ENCODE peak calls at places on chromosomes 6 and 20, in ten cellular contexts. One of them, this sample, is unnamed. For H3K27me3, the result is how much of the 10 kb centered on the place peaks cover.

GRCh38 chr20:61556116-61556515 is 304.1 kb downstream of the CDH4 start:
- DNase-seq in lower lobe of right lung: no peak
- DNase-seq in left lung: no peak
- DNase-seq in testis: no peak
- DNase-seq in GM23248: peak
- DNase-seq in GM23338: no peak
- DNase-seq in tibial nerve: no peak
- DNase-seq in SJSA1: peak
- DNase-seq in cardiac muscle cell: no peak
- DNase-seq in IMR-90: peak
- DNase-seq in this sample: no peak

GRCh38 chr20:63284083-63284440 is 8.9 kb upstream of the COL20A1 start:
- DNase-seq in IMR-90: no peak
- DNase-seq in tibial nerve: no peak
- DNase-seq in lower lobe of right lung: no peak
- DNase-seq in left lung: peak
- DNase-seq in GM23338: no peak
- DNase-seq in testis: no peak
- DNase-seq in SJSA1: no peak
- DNase-seq in cardiac muscle cell: no peak
- DNase-seq in GM23248: no peak
- DNase-seq in this sample: no peak

GRCh38 chr6:135036731-135037420 is 17.7 kb downstream of the HBS1L start:
- DNase-seq in lower lobe of right lung: no peak
- DNase-seq in left lung: no peak
- DNase-seq in cardiac muscle cell: no peak
- DNase-seq in SJSA1: no peak
- DNase-seq in GM23248: no peak
- DNase-seq in tibial nerve: no peak
- DNase-seq in GM23338: no peak
- DNase-seq in testis: no peak
- DNase-seq in IMR-90: no peak
- DNase-seq in this sample: no peak

GRCh38 chr6:35148167-35148741 is 7.1 kb upstream of the TCP11 start:
- DNase-seq in left lung: no peak
- DNase-seq in tibial nerve: no peak
- DNase-seq in lower lobe of right lung: no peak
- DNase-seq in SJSA1: peak
- DNase-seq in GM23338: peak
- DNase-seq in testis: no peak
- DNase-seq in IMR-90: peak
- DNase-seq in cardiac muscle cell: peak
- DNase-seq in GM23248: peak
- DNase-seq in this sample: peak

GRCh38 chr6:136086686-136087085 is 163.4 kb downstream of the MTFR2 start:
- DNase-seq in lower lobe of right lung: no peak
- DNase-seq in GM23338: no peak
- DNase-seq in tibial nerve: no peak
- DNase-seq in IMR-90: no peak
- DNase-seq in SJSA1: no peak
- DNase-seq in cardiac muscle cell: no peak
- DNase-seq in GM23248: no peak
- DNase-seq in left lung: no peak
- DNase-seq in testis: no peak
- DNase-seq in this sample: no peak

GRCh38 chr20:6718660-6719059 is 48.8 kb upstream of the BMP2 start:
- DNase-seq in SJSA1: peak
- DNase-seq in tibial nerve: no peak
- DNase-seq in cardiac muscle cell: no peak
- DNase-seq in GM23338: peak
- DNase-seq in left lung: no peak
- DNase-seq in IMR-90: no peak
- DNase-seq in testis: no peak
- DNase-seq in GM23248: peak
- DNase-seq in lower lobe of right lung: no peak
- DNase-seq in this sample: no peak

GRCh38 chr6:88869263-88870023 is 94.0 kb downstream of the RNGTT start:
- DNase-seq in IMR-90: peak
- DNase-seq in SJSA1: no peak
- DNase-seq in left lung: no peak
- DNase-seq in GM23338: no peak
- DNase-seq in GM23248: peak
- DNase-seq in testis: no peak
- DNase-seq in cardiac muscle cell: no peak
- DNase-seq in lower lobe of right lung: no peak
- DNase-seq in tibial nerve: no peak
- DNase-seq in this sample: no peak

GRCh38 chr6:113411006-113411405 is 446.1 kb upstream of the MARCKS start:
- DNase-seq in left lung: no peak
- DNase-seq in cardiac muscle cell: no peak
- DNase-seq in GM23248: peak
- DNase-seq in IMR-90: no peak
- DNase-seq in lower lobe of right lung: no peak
- DNase-seq in GM23338: no peak
- DNase-seq in testis: no peak
- DNase-seq in SJSA1: no peak
- DNase-seq in tibial nerve: no peak
- DNase-seq in this sample: no peak

GRCh38 chr6:68901044-68901443 is 266.0 kb downstream of the ADGRB3 start:
- DNase-seq in SJSA1: no peak
- DNase-seq in IMR-90: no peak
- DNase-seq in GM23338: no peak
- DNase-seq in tibial nerve: no peak
- DNase-seq in lower lobe of right lung: no peak
- DNase-seq in testis: no peak
- DNase-seq in left lung: no peak
- DNase-seq in cardiac muscle cell: peak
- DNase-seq in GM23248: no peak
- DNase-seq in this sample: no peak

GRCh38 chr6:137084090-137084489 is 39.3 kb upstream of the IL20RA start:
- DNase-seq in lower lobe of right lung: no peak
- DNase-seq in SJSA1: no peak
- DNase-seq in cardiac muscle cell: no peak
- DNase-seq in GM23248: no peak
- DNase-seq in testis: no peak
- DNase-seq in left lung: no peak
- DNase-seq in tibial nerve: no peak
- DNase-seq in GM23338: no peak
- DNase-seq in IMR-90: no peak
- DNase-seq in this sample: no peak

GRCh38 chr6:31401403-31401802 is 2.0 kb upstream of the MICA start:
- DNase-seq in lower lobe of right lung: no peak
- DNase-seq in IMR-90: peak
- DNase-seq in tibial nerve: no peak
- DNase-seq in SJSA1: peak
- DNase-seq in testis: peak
- DNase-seq in cardiac muscle cell: no peak
- DNase-seq in GM23338: no peak
- DNase-seq in left lung: no peak
- DNase-seq in GM23248: peak
- DNase-seq in this sample: no peak

GRCh38 chr6:22737331-22737730 is 168.0 kb downstream of the HDGFL1 start:
- DNase-seq in GM23338: peak
- DNase-seq in lower lobe of right lung: no peak
- DNase-seq in left lung: no peak
- DNase-seq in tibial nerve: peak
- DNase-seq in cardiac muscle cell: peak
- DNase-seq in SJSA1: no peak
- DNase-seq in GM23248: peak
- DNase-seq in IMR-90: peak
- DNase-seq in testis: peak
- DNase-seq in this sample: peak

GRCh38 chr6:149683256-149683860 is 34.5 kb downstream of the LATS1 start:
- DNase-seq in GM23248: peak
- DNase-seq in left lung: no peak
- DNase-seq in SJSA1: no peak
- DNase-seq in cardiac muscle cell: no peak
- DNase-seq in tibial nerve: no peak
- DNase-seq in testis: no peak
- DNase-seq in IMR-90: no peak
- DNase-seq in GM23338: no peak
- DNase-seq in lower lobe of right lung: no peak
- DNase-seq in this sample: no peak

GRCh38 chr6:90611543-90611864 is 24.6 kb upstream of the MAP3K7 start:
- DNase-seq in lower lobe of right lung: no peak
- DNase-seq in GM23338: no peak
- DNase-seq in testis: no peak
- DNase-seq in GM23248: no peak
- DNase-seq in left lung: no peak
- DNase-seq in IMR-90: no peak
- DNase-seq in tibial nerve: no peak
- DNase-seq in cardiac muscle cell: no peak
- DNase-seq in SJSA1: no peak
- DNase-seq in this sample: no peak

GRCh38 chr6:16873698-16874097 is 112.4 kb upstream of the ATXN1 start:
- DNase-seq in IMR-90: no peak
- DNase-seq in tibial nerve: no peak
- DNase-seq in testis: no peak
- DNase-seq in cardiac muscle cell: no peak
- DNase-seq in GM23248: no peak
- DNase-seq in lower lobe of right lung: no peak
- DNase-seq in left lung: no peak
- DNase-seq in SJSA1: no peak
- DNase-seq in GM23338: no peak
- DNase-seq in this sample: no peak

DNA sequence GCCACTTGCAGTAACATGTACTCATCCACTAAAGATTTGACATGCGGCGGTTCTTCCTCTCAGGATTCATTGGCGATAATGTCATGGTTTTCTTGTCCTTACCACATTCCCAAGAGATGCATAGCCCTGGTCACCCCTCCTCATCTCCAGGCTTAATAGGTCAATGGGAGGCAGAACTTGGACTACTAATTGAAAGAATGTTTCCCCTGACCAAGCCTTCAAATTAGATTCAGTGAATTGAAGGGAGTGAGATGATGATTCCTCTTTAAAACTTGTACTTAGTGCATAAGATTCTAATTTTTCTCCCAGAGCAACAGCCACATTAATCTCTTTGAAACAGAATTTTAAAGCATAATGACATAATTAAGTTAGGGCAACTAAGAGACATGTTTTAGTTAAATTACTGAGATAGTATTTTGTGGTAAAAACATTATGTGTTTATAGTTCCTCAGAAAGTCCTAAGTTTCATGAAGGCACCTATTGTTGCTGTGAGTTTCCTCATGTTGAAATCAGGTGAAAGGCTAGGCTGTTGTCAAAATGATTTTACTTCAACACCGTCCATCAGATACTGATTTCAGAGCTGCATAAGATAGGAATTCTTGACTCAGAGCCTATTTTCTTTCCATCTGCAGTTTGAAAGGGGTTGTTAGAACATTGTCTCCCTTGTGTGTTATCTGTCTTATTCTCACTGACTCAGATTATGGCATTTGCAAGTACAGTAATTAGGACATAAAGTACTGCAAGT is 48.5 kb downstream of the STK4 start:
- DNase-seq in tibial nerve: no peak
- DNase-seq in cardiac muscle cell: no peak
- DNase-seq in testis: no peak
- DNase-seq in IMR-90: peak
- DNase-seq in left lung: no peak
- DNase-seq in SJSA1: peak
- DNase-seq in GM23338: no peak
- DNase-seq in lower lobe of right lung: no peak
- DNase-seq in GM23248: peak
- DNase-seq in this sample: no peak
- H3K4me3 ChIP-seq in tibial nerve: no peak
- H3K4me3 ChIP-seq in cardiac muscle cell: no peak
- H3K4me3 ChIP-seq in testis: no peak
- H3K4me3 ChIP-seq in IMR-90: no peak
- H3K4me3 ChIP-seq in left lung: no peak
- H3K4me3 ChIP-seq in SJSA1: no peak
- H3K4me3 ChIP-seq in GM23338: no peak
- H3K4me3 ChIP-seq in lower lobe of right lung: no peak
- H3K4me3 ChIP-seq in GM23248: peak
- H3K4me3 ChIP-seq in this sample: no peak

DNA sequence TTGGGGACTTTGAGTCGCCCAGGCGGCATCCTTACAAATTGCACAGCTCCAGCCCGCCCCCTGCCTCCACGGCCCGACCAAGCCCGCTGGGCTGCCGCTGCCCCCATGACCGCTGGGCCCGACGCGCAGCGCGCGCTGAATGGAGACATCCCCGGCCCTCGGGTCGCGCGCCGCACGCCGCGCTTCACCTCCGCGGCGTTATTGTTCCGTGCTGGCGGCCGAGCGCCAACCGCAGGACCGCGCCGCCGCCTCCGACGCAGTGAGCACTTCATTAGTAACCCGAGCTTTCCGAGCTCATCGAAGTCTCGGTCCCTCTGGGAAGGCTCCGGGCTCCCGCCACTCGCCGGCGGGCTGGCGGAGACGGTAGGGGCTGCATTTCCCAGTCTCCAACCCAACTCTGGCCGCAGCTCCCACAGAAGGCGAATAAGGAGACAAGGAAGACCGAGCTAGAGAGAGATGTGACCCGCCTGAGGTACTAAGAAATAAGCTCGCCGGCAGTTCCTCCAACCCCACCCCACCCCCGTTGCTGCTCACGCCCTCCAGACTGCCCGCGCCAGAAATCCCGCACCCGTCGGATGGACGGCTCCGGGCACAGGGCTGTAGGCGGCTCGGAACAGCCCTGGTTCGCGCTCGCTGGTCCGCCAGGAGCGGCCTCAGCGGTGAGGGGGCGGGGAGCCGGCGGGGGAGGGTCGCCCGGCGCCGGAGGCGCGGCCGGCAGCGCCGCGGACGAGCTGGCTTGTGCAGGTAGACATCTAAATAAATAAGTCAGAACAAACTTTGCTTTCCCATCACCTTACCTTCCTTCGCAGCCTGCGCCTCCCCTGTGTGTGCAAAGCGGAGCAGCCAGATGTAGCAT is 683 bp downstream of the EPHA7 start:
- DNase-seq in lower lobe of right lung: peak
- DNase-seq in tibial nerve: no peak
- DNase-seq in testis: peak
- DNase-seq in GM23248: peak
- DNase-seq in GM23338: peak
- DNase-seq in cardiac muscle cell: peak
- DNase-seq in SJSA1: no peak
- DNase-seq in left lung: peak
- DNase-seq in IMR-90: no peak
- DNase-seq in this sample: peak
- H3K27me3 ChIP-seq in lower lobe of right lung: half or more
- H3K27me3 ChIP-seq in tibial nerve: under half
- H3K27me3 ChIP-seq in testis: under half
- H3K27me3 ChIP-seq in GM23248: half or more
- H3K27me3 ChIP-seq in GM23338: half or more
- H3K27me3 ChIP-seq in cardiac muscle cell: under half
- H3K27me3 ChIP-seq in SJSA1: half or more
- H3K27me3 ChIP-seq in left lung: half or more
- H3K27me3 ChIP-seq in IMR-90: under half
- H3K27me3 ChIP-seq in this sample: under half

GRCh38 chr6:7727951-7728854 is 2.3 kb downstream of the BMP6 start:
- DNase-seq in left lung: peak
- DNase-seq in GM23248: peak
- DNase-seq in SJSA1: no peak
- DNase-seq in testis: peak
- DNase-seq in IMR-90: no peak
- DNase-seq in tibial nerve: no peak
- DNase-seq in GM23338: peak
- DNase-seq in lower lobe of right lung: peak
- DNase-seq in cardiac muscle cell: peak
- DNase-seq in this sample: peak
- H3K4me3 ChIP-seq in left lung: peak
- H3K4me3 ChIP-seq in GM23248: peak
- H3K4me3 ChIP-seq in SJSA1: peak
- H3K4me3 ChIP-seq in testis: peak
- H3K4me3 ChIP-seq in IMR-90: peak
- H3K4me3 ChIP-seq in tibial nerve: peak
- H3K4me3 ChIP-seq in GM23338: peak
- H3K4me3 ChIP-seq in lower lobe of right lung: peak
- H3K4me3 ChIP-seq in cardiac muscle cell: peak
- H3K4me3 ChIP-seq in this sample: peak

GRCh38 chr20:49483706-49484101 is 1.2 kb upstream of the KCNB1 start:
- DNase-seq in cardiac muscle cell: no peak
- DNase-seq in left lung: no peak
- DNase-seq in testis: no peak
- DNase-seq in IMR-90: no peak
- DNase-seq in lower lobe of right lung: no peak
- DNase-seq in tibial nerve: no peak
- DNase-seq in SJSA1: no peak
- DNase-seq in GM23248: no peak
- DNase-seq in GM23338: peak
- DNase-seq in this sample: no peak
- H3K27me3 ChIP-seq in cardiac muscle cell: half or more
- H3K27me3 ChIP-seq in left lung: under half
- H3K27me3 ChIP-seq in testis: under half
- H3K27me3 ChIP-seq in IMR-90: half or more
- H3K27me3 ChIP-seq in lower lobe of right lung: half or more
- H3K27me3 ChIP-seq in tibial nerve: under half
- H3K27me3 ChIP-seq in SJSA1: under half
- H3K27me3 ChIP-seq in GM23248: half or more
- H3K27me3 ChIP-seq in GM23338: under half
- H3K27me3 ChIP-seq in this sample: under half